ENCODE peak calls at places on chromosomes 6 and 20, in four cellular contexts. Y is GM12878, H is brain microvascular endothelial cell, P is uterus. T is an unnamed sample.

GRCh38 chr6:15061176-15061575 is 184.7 kb upstream of the JARID2 start:
- DNase-seq in Y (no peak), H (no peak), P (no peak), T (no peak)

GRCh38 chr20:23267909-23268308 is 82.7 kb upstream of the NXT1 start:
- DNase-seq in Y (no peak), H (no peak), P (no peak), T (no peak)

GRCh38 chr6:141335889-141336288 is 796.8 kb upstream of the GJE1 start:
- DNase-seq in Y (no peak), H (no peak), P (no peak), T (no peak)

GRCh38 chr20:38270869-38271608 is 10.5 kb upstream of the KIAA1755 start:
- DNase-seq in Y (no peak), H (peak; percentile 97), P (peak; percentile 67), T (no peak)

GRCh38 chr6:137573739-137574138 is 79.5 kb upstream of the OLIG3 start:
- DNase-seq in Y (no peak), H (no peak), P (no peak), T (no peak)

GRCh38 chr6:158347335-158347734 is 35.1 kb downstream of the TULP4 start:
- DNase-seq in Y (no peak), H (no peak), P (no peak), T (no peak)

GRCh38 chr6:129717287-129717686 is 7.3 kb upstream of the ARHGAP18 start:
- DNase-seq in Y (no peak), H (peak; percentile 43), P (no peak), T (no peak)

GRCh38 chr6:169794317-169795055 is 43.1 kb downstream of the ERMARD start:
- DNase-seq in Y (no peak), H (no peak), P (no peak), T (no peak)

GRCh38 chr6:150006961-150007464 is 18.3 kb downstream of the RAET1L start:
- DNase-seq in Y (no peak), H (no peak), P (no peak), T (no peak)

GRCh38 chr20:13212750-13213149 is 8.3 kb upstream of the ISM1 start:
- DNase-seq in Y (no peak), H (no peak), P (no peak), T (no peak)

GRCh38 chr20:63204362-63204761 is 11.6 kb downstream of the YTHDF1 start:
- DNase-seq in Y (no peak), H (no peak), P (no peak), T (no peak)

GRCh38 chr20:10551732-10552724 is 116.9 kb downstream of the SLX4IP start:
- DNase-seq in Y (no peak), H (no peak), P (peak; percentile 39), T (no peak)

GRCh38 chr6:106253194-106253593 is 72.4 kb downstream of the ATG5 start:
- DNase-seq in Y (no peak), H (peak; percentile 68), P (no peak), T (no peak)

GRCh38 chr6:35311390-35312075 is 13.9 kb downstream of the DEF6 start:
- DNase-seq in Y (no peak), H (no peak), P (no peak), T (no peak)

GRCh38 chr20:12975833-12976608 is 32.8 kb upstream of the SPTLC3 start:
- DNase-seq in Y (no peak), H (no peak), P (no peak), T (no peak)

GRCh38 chr20:54228841-54229240 is 21.0 kb downstream of the PFDN4 start:
- DNase-seq in Y (no peak), H (peak; percentile 74), P (no peak), T (no peak)

GRCh38 chr6:159790947-159791598 is 806 bp downstream of the MRPL18 start:
- DNase-seq in Y (no peak), H (peak; percentile 1), P (no peak), T (no peak)

DNA sequence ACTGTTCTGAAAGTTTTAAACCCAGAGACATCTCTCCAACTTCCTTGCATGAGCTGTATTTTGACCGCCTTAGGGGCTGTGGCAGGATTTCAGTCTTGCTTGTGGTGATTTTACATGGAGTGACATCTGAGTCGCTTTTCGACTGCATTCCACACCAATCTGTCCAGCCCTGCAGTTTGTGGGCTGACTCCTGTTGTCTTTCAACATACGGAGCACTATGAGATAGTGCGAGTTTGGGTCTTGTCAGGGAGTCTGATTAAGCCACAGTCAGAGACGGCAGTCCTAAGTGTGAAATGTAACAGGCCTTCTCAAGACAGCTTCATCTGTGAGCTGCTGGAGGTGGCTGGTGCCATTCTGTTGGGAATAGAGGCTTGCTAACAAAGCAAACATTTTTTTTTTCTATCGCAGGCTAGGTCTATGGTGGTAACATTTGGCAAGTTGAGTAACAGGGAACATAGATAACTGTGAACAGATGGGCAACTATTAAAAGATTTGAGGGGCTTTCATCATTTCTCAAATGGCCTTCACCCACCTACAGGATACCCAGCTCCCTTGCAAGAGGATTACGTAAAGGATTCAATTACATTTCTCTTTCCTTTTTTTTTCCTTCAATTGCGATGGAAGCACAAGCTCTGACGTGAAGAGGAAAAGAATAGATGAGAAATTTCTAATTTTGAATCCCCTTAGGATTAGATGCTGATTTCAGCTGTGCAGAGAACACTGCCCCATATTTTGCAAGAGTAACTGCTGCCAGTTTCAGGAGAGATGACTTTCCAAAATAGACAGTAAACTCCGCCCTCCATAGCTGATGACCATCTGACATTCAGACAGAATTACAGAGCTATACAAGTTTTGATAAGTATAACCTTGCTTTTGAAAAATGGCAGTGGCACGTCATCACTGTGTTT is 25.1 kb downstream of the CAP2 start:
- DNase-seq in Y (no peak), H (peak; percentile 77), P (no peak), T (peak; percentile 64)
- H3K4me3 ChIP-seq in Y (no peak overlapping the region), H (peak overlapping the region; percentile 32), P (no peak overlapping the region), T (no peak overlapping the region)

GRCh38 chr6:22024973-22025467 is 271.8 kb downstream of the PRL start:
- DNase-seq in Y (peak; percentile 62), H (no peak), P (no peak), T (no peak)
- H3K27ac ChIP-seq in Y (peak overlapping the region; percentile 96), H (peak overlapping the region; percentile 38), P (peak overlapping the region; percentile 76), T (no peak overlapping the region)

GRCh38 chr6:89406157-89406556 is 5.9 kb downstream of the RRAGD start:
- DNase-seq in Y (no peak), H (no peak), P (no peak), T (no peak)

GRCh38 chr6:89400050-89400449 is 12.0 kb downstream of the RRAGD start:
- DNase-seq in Y (no peak), H (no peak), P (no peak), T (no peak)

GRCh38 chr6:89400912-89401399 is 11.1 kb downstream of the RRAGD start:
- DNase-seq in Y (no peak), H (no peak), P (no peak), T (no peak)

GRCh38 chr6:89402776-89403175 is 9.3 kb downstream of the RRAGD start:
- DNase-seq in Y (no peak), H (no peak), P (no peak), T (no peak)

GRCh38 chr6:89404512-89404911 is 7.6 kb downstream of the RRAGD start:
- DNase-seq in Y (no peak), H (no peak), P (no peak), T (no peak)
- H3K4me3 ChIP-seq in Y (no peak overlapping the region), H (no peak overlapping the region), P (no peak overlapping the region), T (no peak overlapping the region)

DNA sequence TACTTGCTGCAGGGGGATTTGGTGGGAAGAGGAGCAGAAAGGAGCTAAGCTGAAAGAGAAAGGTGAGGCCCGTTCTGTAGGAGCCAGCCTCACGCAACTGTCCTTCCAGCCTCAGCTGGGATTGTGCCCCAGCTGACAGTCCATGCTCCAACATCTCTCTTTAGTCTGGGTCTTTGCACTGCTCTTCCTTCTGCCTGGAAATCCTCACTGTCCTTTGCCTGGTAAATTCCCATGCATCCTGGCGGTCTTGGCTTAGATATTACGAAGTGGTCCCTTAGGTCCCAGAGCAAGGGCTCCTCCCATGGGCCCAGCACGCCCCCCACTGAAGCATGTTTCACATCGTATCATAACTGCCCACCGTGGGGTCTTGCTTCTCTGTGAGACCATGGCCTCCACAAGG is 52.2 kb downstream of the FGD2 start:
- DNase-seq in Y (no peak), H (no peak), P (no peak), T (no peak)
- H3K27ac ChIP-seq in Y (no peak overlapping the region), H (no peak overlapping the region), P (no peak overlapping the region), T (no peak overlapping the region)

GRCh38 chr6:22569281-22570184 is at the start of gene HDGFL1:
- DNase-seq in Y (no peak), H (no peak), P (no peak), T (no peak)
- H3K4me3 ChIP-seq in Y (no peak within 1 kb of the TSS), H (no peak within 1 kb of the TSS), P (no peak within 1 kb of the TSS), T (no peak within 1 kb of the TSS)

DNA sequence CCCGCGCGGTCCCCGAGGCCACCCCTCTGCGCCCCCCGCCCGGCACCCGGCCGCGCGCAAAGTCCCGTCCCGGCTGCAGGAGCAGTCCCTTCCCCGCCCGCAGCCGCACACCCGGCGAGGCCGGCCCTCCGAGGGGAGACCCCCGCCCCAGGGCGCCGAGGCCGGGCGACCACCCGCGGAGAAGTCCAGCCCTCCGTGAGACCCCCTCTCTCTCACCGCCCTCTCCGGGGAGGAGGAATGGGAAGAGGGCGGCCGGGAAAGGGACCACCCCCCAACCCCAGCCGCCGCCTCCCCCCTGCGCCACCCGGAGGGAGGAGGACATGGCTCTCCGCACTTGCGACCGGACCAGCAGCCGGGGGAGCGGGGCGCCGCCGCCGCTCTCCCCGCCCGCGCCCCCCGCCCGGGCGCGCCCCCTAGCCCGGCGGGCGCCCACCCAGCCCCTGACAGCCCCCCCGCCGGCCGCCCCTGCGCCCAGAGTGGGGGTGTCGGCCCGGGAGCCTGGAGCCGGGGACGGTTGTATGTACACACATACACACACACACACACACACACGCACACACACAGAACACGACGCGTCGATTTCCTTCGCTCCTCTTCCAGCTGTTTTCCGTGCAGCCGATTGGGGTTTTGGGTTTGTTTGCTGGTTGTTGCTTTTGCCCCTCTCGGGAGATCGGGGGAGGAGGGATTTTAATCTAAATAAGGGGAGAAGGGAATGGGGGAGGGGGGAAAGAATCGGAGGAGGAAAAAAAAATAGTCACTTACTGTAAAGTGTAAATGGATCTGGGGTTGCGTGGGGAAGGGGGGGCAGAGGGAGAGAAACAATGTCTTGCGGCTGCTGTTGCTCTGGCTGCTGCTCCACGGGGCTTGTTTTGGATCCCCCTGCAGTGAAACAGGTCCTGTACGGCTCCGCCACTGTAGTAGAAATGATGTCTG is at the start of gene ATXN1:
- DNase-seq in Y (no peak), H (peak; percentile 70), P (peak; percentile 63), T (no peak)
- H3K27ac ChIP-seq in Y (peak within 1 kb of the TSS; percentile 68), H (peak within 1 kb of the TSS; percentile 95), P (peak within 1 kb of the TSS; percentile 98), T (peak within 1 kb of the TSS; percentile 97)

DNA sequence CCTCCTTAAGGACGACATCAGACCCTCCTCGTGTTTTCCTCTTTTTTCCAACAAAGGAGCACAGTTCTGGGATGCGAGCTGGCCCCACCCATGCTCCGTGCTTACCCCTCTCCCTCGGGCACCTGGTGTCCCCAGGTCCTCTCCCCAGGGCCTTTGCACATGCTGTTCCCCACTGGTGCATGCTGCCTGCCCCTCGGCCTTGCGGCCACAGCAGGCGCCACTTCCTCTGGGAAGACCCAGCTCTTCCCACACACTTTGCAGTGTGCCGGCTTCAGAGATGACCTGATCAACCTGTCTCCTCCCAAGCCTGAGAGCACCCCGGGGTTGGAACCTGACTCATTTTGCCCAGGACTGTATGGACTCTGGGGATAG is 39.8 kb downstream of the GNAS-AS1 start:
- DNase-seq in Y (no peak), H (no peak), P (no peak), T (no peak)
- H3K4me3 ChIP-seq in Y (no peak overlapping the region), H (no peak overlapping the region), P (no peak overlapping the region), T (no peak overlapping the region)

GRCh38 chr6:144468709-144469108 is 183.6 kb downstream of the UTRN start:
- DNase-seq in Y (no peak), H (no peak), P (no peak), T (no peak)
- H3K27ac ChIP-seq in Y (peak overlapping the region; percentile 2), H (no peak overlapping the region), P (no peak overlapping the region), T (no peak overlapping the region)

T was measured in dorsolateral prefrontal cortex.